ENCODE peak calls at places on chromosomes 5 and 9, in nine cellular contexts. N is Peyer's patch; H is endodermal cell; D is DND-41; W is breast epithelium; M is astrocyte; X is heart left ventricle; B is HCT116; P is effector memory CD4-positive, alpha-beta T cell. U is an unnamed sample.
A peak's percentile ranks its signal among the peaks of the same experiment; 100 is the strongest.

GRCh38 chr5:94375801-94376200 is 242.6 kb downstream of the KIAA0825 start:
- DNase-seq in H (no peak), W (no peak), P (no peak), M (peak; percentile 2), X (no peak), D (no peak), B (no peak), N (no peak), U (no peak)

GRCh38 chr9:86751207-86751606 is 196.1 kb downstream of the GAS1 start:
- DNase-seq in P (no peak), B (no peak), W (no peak), X (no peak), D (no peak), N (no peak), M (peak; percentile 64), H (no peak), U (no peak)

GRCh38 chr5:173864126-173865075 is 23.7 kb upstream of the CPEB4 start:
- DNase-seq in M (no peak), H (no peak), N (peak; percentile 59), P (no peak), W (peak; percentile 75), D (no peak), B (no peak), X (no peak), U (no peak)

GRCh38 chr5:65209341-65209740 is 272.4 kb downstream of the ADAMTS6 start:
- DNase-seq in M (peak; percentile 95), W (no peak), N (no peak), X (no peak), B (no peak), H (no peak), P (no peak), D (no peak), U (peak; percentile 63)

GRCh38 chr5:138282918-138283742 is 8.7 kb upstream of the GFRA3 start:
- DNase-seq in B (peak; percentile 34), D (peak; percentile 23), P (no peak), M (peak; percentile 38), N (no peak), W (peak; percentile 54), H (peak; percentile 80), X (peak; percentile 25), U (peak; percentile 44)

GRCh38 chr5:136328097-136328496 is 37.2 kb downstream of the TRPC7 start:
- DNase-seq in B (no peak), D (no peak), W (no peak), P (no peak), H (no peak), X (no peak), N (no peak), M (no peak), U (no peak)

GRCh38 chr9:95167998-95168397 is 149.5 kb downstream of the FANCC start:
- DNase-seq in M (peak; percentile 82), B (peak; percentile 61), X (peak; percentile 46), D (peak; percentile 64), W (no peak), P (peak; percentile 38), H (peak; percentile 93), N (no peak), U (peak; percentile 95)

GRCh38 chr9:127796899-127797370 is 5.7 kb upstream of the FPGS start:
- DNase-seq in P (no peak), W (no peak), M (peak; percentile 63), N (peak; percentile 51), B (no peak), X (no peak), H (no peak), D (peak; percentile 75), U (no peak)

GRCh38 chr5:56148453-56148971 is 84.6 kb downstream of the ANKRD55 start:
- DNase-seq in P (no peak), X (no peak), D (no peak), N (no peak), H (no peak), B (no peak), W (no peak), M (no peak), U (no peak)

GRCh38 chr5:36688722-36689121 is 82.3 kb downstream of the SLC1A3 start:
- DNase-seq in N (no peak), X (no peak), H (peak; percentile 68), M (no peak), D (no peak), W (no peak), P (no peak), B (peak; percentile 29), U (no peak)

GRCh38 chr5:75049581-75050274 is 2.6 kb downstream of the GCNT4 start:
- DNase-seq in X (peak; percentile 39), N (peak; percentile 61), B (peak; percentile 68), W (no peak), M (peak; percentile 23), D (peak; percentile 63), P (peak; percentile 43), H (peak; percentile 89), U (peak; percentile 72)

GRCh38 chr5:174837919-174838902 is 113.8 kb downstream of the MSX2 start:
- DNase-seq in M (peak; percentile 86), D (no peak), X (no peak), P (no peak), H (peak; percentile 82), N (no peak), B (peak; percentile 16), W (no peak), U (peak; percentile 79)

GRCh38 chr5:32503261-32503660 is 58.7 kb upstream of the ZFR start:
- DNase-seq in P (no peak), B (no peak), M (no peak), H (no peak), W (no peak), N (no peak), D (no peak), X (no peak), U (no peak)
- H3K27me3 ChIP-seq in P (no peaks in the 10 kb centered on the region), B (peaks cover 23% of the 10 kb centered on the region), M (peaks cover 4% of the 10 kb centered on the region), H (peaks cover 76% of the 10 kb centered on the region), W (no peaks in the 10 kb centered on the region), N (no peaks in the 10 kb centered on the region), D (peaks cover 21% of the 10 kb centered on the region), X (no peaks in the 10 kb centered on the region), U (no peaks in the 10 kb centered on the region)

GRCh38 chr5:17216974-17217325 is 481 bp upstream of the BASP1 start:
- DNase-seq in M (peak; percentile 66), H (peak; percentile 86), D (no peak), P (no peak), B (no peak), W (no peak), X (peak; percentile 29), N (no peak), U (peak; percentile 90)

GRCh38 chr5:17218353-17219005 is 1.0 kb downstream of the BASP1 start:
- DNase-seq in W (no peak), M (peak; percentile 66), P (no peak), N (peak; percentile 52), H (peak; percentile 70), X (peak; percentile 20), D (no peak), B (no peak), U (peak; percentile 86)

GRCh38 chr5:17219006-17219422 is 1.6 kb downstream of the BASP1 start:
- DNase-seq in H (peak; percentile 87), M (no peak), B (no peak), N (no peak), D (no peak), P (no peak), X (no peak), W (no peak), U (peak; percentile 73)

GRCh38 chr5:17217421-17218352 is at the start of gene BASP1:
- DNase-seq in X (peak; percentile 80), H (peak; percentile 93), P (no peak), B (no peak), M (peak; percentile 68), D (no peak), W (no peak), N (peak; percentile 60), U (peak; percentile 96)

DNA sequence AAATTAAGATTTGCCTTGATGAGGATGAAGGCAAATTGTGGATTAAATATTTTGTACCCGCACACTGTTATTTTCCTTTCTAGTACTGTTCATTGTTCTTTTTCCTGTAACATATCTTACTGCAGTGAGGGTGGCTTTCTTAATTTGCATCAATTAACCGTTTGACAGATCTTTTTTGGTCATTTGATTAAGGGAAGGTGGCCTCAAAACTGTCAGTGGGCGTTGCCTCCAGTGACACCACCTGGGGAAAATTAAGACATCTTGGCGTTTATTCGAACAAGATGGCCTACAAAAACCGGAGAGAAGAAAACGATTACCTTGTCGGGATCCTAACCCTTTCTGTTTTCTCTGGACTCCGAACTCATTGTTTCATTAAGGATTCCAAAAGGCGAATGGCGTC is 2.0 kb downstream of the BASP1 start:
- DNase-seq in X (no peak), H (no peak), W (no peak), M (no peak), P (no peak), B (no peak), N (no peak), D (no peak), U (peak; percentile 32)
- H3K4me1 ChIP-seq in X (peaks cover 14% of the 10 kb centered on the region), H (peaks cover 6% of the 10 kb centered on the region), W (no peaks in the 10 kb centered on the region), M (peaks cover 41% of the 10 kb centered on the region), P (peaks cover 11% of the 10 kb centered on the region), B (no peaks in the 10 kb centered on the region), N (no peaks in the 10 kb centered on the region), D (no peaks in the 10 kb centered on the region), U (peaks cover 39% of the 10 kb centered on the region)

GRCh38 chr9:130382086-130382485 is 62.7 kb upstream of the ASS1 start:
- DNase-seq in H (peak; percentile 68), D (no peak), N (no peak), M (no peak), P (no peak), W (no peak), X (no peak), B (no peak), U (no peak)
- H3K27me3 ChIP-seq in H (no peaks in the 10 kb centered on the region), D (no peaks in the 10 kb centered on the region), N (no peaks in the 10 kb centered on the region), M (peaks cover 8% of the 10 kb centered on the region), P (no peaks in the 10 kb centered on the region), W (no peaks in the 10 kb centered on the region), X (no peaks in the 10 kb centered on the region), B (no peaks in the 10 kb centered on the region), U (peaks cover 57% of the 10 kb centered on the region)

DNA sequence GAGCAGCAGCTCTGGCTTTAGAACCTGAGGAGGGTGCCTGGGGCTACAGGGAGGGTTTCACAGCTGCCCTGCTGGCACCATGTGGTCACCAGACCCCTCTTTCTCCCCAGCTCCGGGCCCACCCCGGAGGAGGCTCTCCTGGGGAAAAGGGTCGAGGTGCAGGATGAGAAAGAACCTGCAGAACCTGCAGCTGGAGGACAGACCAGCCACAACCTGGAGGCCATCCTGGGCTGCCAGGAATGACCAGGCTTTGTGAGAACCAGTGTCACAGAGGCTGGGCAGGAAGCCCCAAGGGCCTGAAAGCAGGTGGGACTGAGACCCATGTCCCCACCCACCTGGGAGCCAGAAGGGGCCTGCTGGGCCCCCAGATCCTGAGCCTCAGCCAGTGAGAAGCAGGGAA is 23.0 kb downstream of the SEMA4D start:
- DNase-seq in W (no peak), M (no peak), X (no peak), N (peak; percentile 21), B (no peak), D (no peak), P (no peak), H (no peak), U (no peak)
- H3K4me1 ChIP-seq in W (no peaks in the 10 kb centered on the region), M (peaks cover 13% of the 10 kb centered on the region), X (peaks cover 16% of the 10 kb centered on the region), N (peaks cover 9% of the 10 kb centered on the region), B (no peaks in the 10 kb centered on the region), D (peaks cover 93% of the 10 kb centered on the region), P (peaks cover 82% of the 10 kb centered on the region), H (no peaks in the 10 kb centered on the region), U (no peaks in the 10 kb centered on the region)